ENCODE peak calls at places on chromosomes 11 and 22, in five cellular contexts. One of them, this sample, is unnamed.

GRCh38 chr22:31179345-31179744 is 19.4 kb downstream of the RNF185 start:
- DNase-seq in bronchial epithelial cell: peak; percentile 84
- DNase-seq in activated CD4-positive, alpha-beta T cell treated with anti-CD3 and anti-CD28 coated beads, Interleukin-2, amount 50 U/mL, for 24 hours: no peak
- DNase-seq in AG08396: peak; percentile 32
- DNase-seq in islet precursor cell: no peak
- DNase-seq in this sample: no peak

GRCh38 chr11:2693851-2694261 is 5.9 kb downstream of the KCNQ1OT1 start:
- DNase-seq in islet precursor cell: peak; percentile 49
- DNase-seq in activated CD4-positive, alpha-beta T cell treated with anti-CD3 and anti-CD28 coated beads, Interleukin-2, amount 50 U/mL, for 24 hours: no peak
- DNase-seq in bronchial epithelial cell: no peak
- DNase-seq in AG08396: no peak
- DNase-seq in this sample: no peak

GRCh38 chr11:122045181-122045586 is 70.8 kb downstream of the BLID start:
- DNase-seq in bronchial epithelial cell: peak; percentile 99
- DNase-seq in AG08396: peak; percentile 17
- DNase-seq in activated CD4-positive, alpha-beta T cell treated with anti-CD3 and anti-CD28 coated beads, Interleukin-2, amount 50 U/mL, for 24 hours: no peak
- DNase-seq in islet precursor cell: no peak
- DNase-seq in this sample: no peak

GRCh38 chr11:133835258-133836075 is 9.8 kb downstream of the SPATA19 start:
- DNase-seq in islet precursor cell: peak; percentile 86
- DNase-seq in AG08396: peak; percentile 61
- DNase-seq in bronchial epithelial cell: peak; percentile 67
- DNase-seq in activated CD4-positive, alpha-beta T cell treated with anti-CD3 and anti-CD28 coated beads, Interleukin-2, amount 50 U/mL, for 24 hours: peak; percentile 38
- DNase-seq in this sample: no peak

GRCh38 chr11:73380321-73380720 is 4.1 kb downstream of the RELT start:
- DNase-seq in islet precursor cell: no peak
- DNase-seq in AG08396: no peak
- DNase-seq in activated CD4-positive, alpha-beta T cell treated with anti-CD3 and anti-CD28 coated beads, Interleukin-2, amount 50 U/mL, for 24 hours: no peak
- DNase-seq in bronchial epithelial cell: no peak
- DNase-seq in this sample: no peak

GRCh38 chr11:90218606-90219005 is 4.2 kb downstream of the CHORDC1 start:
- DNase-seq in bronchial epithelial cell: no peak
- DNase-seq in islet precursor cell: peak; percentile 57
- DNase-seq in AG08396: no peak
- DNase-seq in activated CD4-positive, alpha-beta T cell treated with anti-CD3 and anti-CD28 coated beads, Interleukin-2, amount 50 U/mL, for 24 hours: no peak
- DNase-seq in this sample: no peak

GRCh38 chr11:113474362-113475159 is 637 bp downstream of the DRD2 start:
- DNase-seq in AG08396: peak; percentile 83
- DNase-seq in activated CD4-positive, alpha-beta T cell treated with anti-CD3 and anti-CD28 coated beads, Interleukin-2, amount 50 U/mL, for 24 hours: peak; percentile 19
- DNase-seq in bronchial epithelial cell: peak; percentile 64
- DNase-seq in islet precursor cell: peak; percentile 95
- DNase-seq in this sample: peak; percentile 68

GRCh38 chr11:113464416-113464815 is 10.8 kb downstream of the DRD2 start:
- DNase-seq in bronchial epithelial cell: peak; percentile 45
- DNase-seq in activated CD4-positive, alpha-beta T cell treated with anti-CD3 and anti-CD28 coated beads, Interleukin-2, amount 50 U/mL, for 24 hours: no peak
- DNase-seq in AG08396: no peak
- DNase-seq in islet precursor cell: no peak
- DNase-seq in this sample: no peak

GRCh38 chr11:104060004-104060403 is 23.6 kb downstream of the DDI1 start:
- DNase-seq in bronchial epithelial cell: peak; percentile 57
- DNase-seq in activated CD4-positive, alpha-beta T cell treated with anti-CD3 and anti-CD28 coated beads, Interleukin-2, amount 50 U/mL, for 24 hours: no peak
- DNase-seq in islet precursor cell: no peak
- DNase-seq in AG08396: no peak
- DNase-seq in this sample: no peak

GRCh38 chr11:28713850-28714249 is 605.7 kb downstream of the METTL15 start:
- DNase-seq in activated CD4-positive, alpha-beta T cell treated with anti-CD3 and anti-CD28 coated beads, Interleukin-2, amount 50 U/mL, for 24 hours: no peak
- DNase-seq in bronchial epithelial cell: no peak
- DNase-seq in AG08396: no peak
- DNase-seq in islet precursor cell: no peak
- DNase-seq in this sample: no peak

GRCh38 chr22:39284142-39284980 is 35.1 kb downstream of the RPL3 start:
- DNase-seq in activated CD4-positive, alpha-beta T cell treated with anti-CD3 and anti-CD28 coated beads, Interleukin-2, amount 50 U/mL, for 24 hours: no peak
- DNase-seq in bronchial epithelial cell: no peak
- DNase-seq in AG08396: no peak
- DNase-seq in islet precursor cell: peak; percentile 91
- DNase-seq in this sample: no peak

GRCh38 chr22:20537325-20537756 is 29.9 kb downstream of the MED15 start:
- DNase-seq in activated CD4-positive, alpha-beta T cell treated with anti-CD3 and anti-CD28 coated beads, Interleukin-2, amount 50 U/mL, for 24 hours: no peak
- DNase-seq in AG08396: no peak
- DNase-seq in islet precursor cell: no peak
- DNase-seq in bronchial epithelial cell: no peak
- DNase-seq in this sample: no peak

GRCh38 chr11:27203077-27203476 is 159.9 kb downstream of the CCDC34 start:
- DNase-seq in AG08396: no peak
- DNase-seq in islet precursor cell: peak; percentile 66
- DNase-seq in bronchial epithelial cell: no peak
- DNase-seq in activated CD4-positive, alpha-beta T cell treated with anti-CD3 and anti-CD28 coated beads, Interleukin-2, amount 50 U/mL, for 24 hours: no peak
- DNase-seq in this sample: no peak

GRCh38 chr11:35030716-35031213 is 108.2 kb upstream of the CD44 start:
- DNase-seq in bronchial epithelial cell: peak; percentile 98
- DNase-seq in AG08396: peak; percentile 77
- DNase-seq in islet precursor cell: peak; percentile 97
- DNase-seq in activated CD4-positive, alpha-beta T cell treated with anti-CD3 and anti-CD28 coated beads, Interleukin-2, amount 50 U/mL, for 24 hours: no peak
- DNase-seq in this sample: peak; percentile 66

GRCh38 chr11:19344661-19345518 is 104.1 kb upstream of the E2F8 start:
- DNase-seq in activated CD4-positive, alpha-beta T cell treated with anti-CD3 and anti-CD28 coated beads, Interleukin-2, amount 50 U/mL, for 24 hours: no peak
- DNase-seq in AG08396: peak; percentile 72
- DNase-seq in islet precursor cell: peak; percentile 75
- DNase-seq in bronchial epithelial cell: peak; percentile 66
- DNase-seq in this sample: no peak

GRCh38 chr11:66469441-66469840 is 2.7 kb downstream of the PELI3 start:
- DNase-seq in AG08396: no peak
- DNase-seq in islet precursor cell: no peak
- DNase-seq in bronchial epithelial cell: no peak
- DNase-seq in activated CD4-positive, alpha-beta T cell treated with anti-CD3 and anti-CD28 coated beads, Interleukin-2, amount 50 U/mL, for 24 hours: no peak
- DNase-seq in this sample: no peak

GRCh38 chr11:67548555-67549110 is 25.4 kb upstream of the CABP2 start:
- DNase-seq in bronchial epithelial cell: no peak
- DNase-seq in islet precursor cell: no peak
- DNase-seq in AG08396: no peak
- DNase-seq in activated CD4-positive, alpha-beta T cell treated with anti-CD3 and anti-CD28 coated beads, Interleukin-2, amount 50 U/mL, for 24 hours: no peak
- DNase-seq in this sample: no peak

GRCh38 chr11:92978226-92979111 is 9.0 kb downstream of the MTNR1B start:
- DNase-seq in activated CD4-positive, alpha-beta T cell treated with anti-CD3 and anti-CD28 coated beads, Interleukin-2, amount 50 U/mL, for 24 hours: no peak
- DNase-seq in bronchial epithelial cell: peak; percentile 42
- DNase-seq in islet precursor cell: no peak
- DNase-seq in AG08396: no peak
- DNase-seq in this sample: no peak

GRCh38 chr11:13094930-13095687 is 86.0 kb downstream of the RASSF10 start:
- DNase-seq in bronchial epithelial cell: no peak
- DNase-seq in activated CD4-positive, alpha-beta T cell treated with anti-CD3 and anti-CD28 coated beads, Interleukin-2, amount 50 U/mL, for 24 hours: no peak
- DNase-seq in AG08396: no peak
- DNase-seq in islet precursor cell: peak; percentile 29
- DNase-seq in this sample: no peak

GRCh38 chr22:42881982-42882656 is 25.0 kb upstream of the ARFGAP3 start:
- DNase-seq in islet precursor cell: no peak
- DNase-seq in activated CD4-positive, alpha-beta T cell treated with anti-CD3 and anti-CD28 coated beads, Interleukin-2, amount 50 U/mL, for 24 hours: no peak
- DNase-seq in AG08396: no peak
- DNase-seq in bronchial epithelial cell: no peak
- DNase-seq in this sample: no peak

GRCh38 chr11:13667795-13668101 is 720 bp upstream of the FAR1 start:
- DNase-seq in islet precursor cell: no peak
- DNase-seq in bronchial epithelial cell: no peak
- DNase-seq in AG08396: no peak
- DNase-seq in activated CD4-positive, alpha-beta T cell treated with anti-CD3 and anti-CD28 coated beads, Interleukin-2, amount 50 U/mL, for 24 hours: no peak
- DNase-seq in this sample: no peak

GRCh38 chr11:76732643-76733042 is 50.5 kb upstream of the TSKU start:
- DNase-seq in AG08396: no peak
- DNase-seq in activated CD4-positive, alpha-beta T cell treated with anti-CD3 and anti-CD28 coated beads, Interleukin-2, amount 50 U/mL, for 24 hours: no peak
- DNase-seq in islet precursor cell: no peak
- DNase-seq in bronchial epithelial cell: no peak
- DNase-seq in this sample: no peak

GRCh38 chr11:30585892-30586250 is 282 bp downstream of the MPPED2 start:
- DNase-seq in activated CD4-positive, alpha-beta T cell treated with anti-CD3 and anti-CD28 coated beads, Interleukin-2, amount 50 U/mL, for 24 hours: no peak
- DNase-seq in islet precursor cell: no peak
- DNase-seq in AG08396: peak; percentile 27
- DNase-seq in bronchial epithelial cell: no peak
- DNase-seq in this sample: no peak

GRCh38 chr11:123137496-123138270 is 57.4 kb downstream of the CLMP start:
- DNase-seq in AG08396: peak; percentile 73
- DNase-seq in bronchial epithelial cell: no peak
- DNase-seq in activated CD4-positive, alpha-beta T cell treated with anti-CD3 and anti-CD28 coated beads, Interleukin-2, amount 50 U/mL, for 24 hours: no peak
- DNase-seq in islet precursor cell: peak; percentile 90
- DNase-seq in this sample: no peak

GRCh38 chr11:126115820-126116319 is 53.2 kb upstream of the CDON start:
- DNase-seq in AG08396: peak; percentile 81
- DNase-seq in bronchial epithelial cell: peak; percentile 73
- DNase-seq in activated CD4-positive, alpha-beta T cell treated with anti-CD3 and anti-CD28 coated beads, Interleukin-2, amount 50 U/mL, for 24 hours: no peak
- DNase-seq in islet precursor cell: peak; percentile 81
- DNase-seq in this sample: no peak

GRCh38 chr11:103644676-103645075 is 391.8 kb upstream of the DDI1 start:
- DNase-seq in islet precursor cell: no peak
- DNase-seq in bronchial epithelial cell: no peak
- DNase-seq in AG08396: no peak
- DNase-seq in activated CD4-positive, alpha-beta T cell treated with anti-CD3 and anti-CD28 coated beads, Interleukin-2, amount 50 U/mL, for 24 hours: no peak
- DNase-seq in this sample: no peak

GRCh38 chr22:41030891-41031290 is 61.5 kb upstream of the EP300 start:
- DNase-seq in bronchial epithelial cell: no peak
- DNase-seq in islet precursor cell: no peak
- DNase-seq in AG08396: peak; percentile 53
- DNase-seq in activated CD4-positive, alpha-beta T cell treated with anti-CD3 and anti-CD28 coated beads, Interleukin-2, amount 50 U/mL, for 24 hours: no peak
- DNase-seq in this sample: no peak

GRCh38 chr11:100709233-100709999 is 22.3 kb downstream of the ARHGAP42 start:
- DNase-seq in activated CD4-positive, alpha-beta T cell treated with anti-CD3 and anti-CD28 coated beads, Interleukin-2, amount 50 U/mL, for 24 hours: no peak
- DNase-seq in AG08396: no peak
- DNase-seq in bronchial epithelial cell: peak; percentile 37
- DNase-seq in islet precursor cell: no peak
- DNase-seq in this sample: no peak

GRCh38 chr11:61762798-61763197 is 10.4 kb downstream of the MYRF start:
- DNase-seq in bronchial epithelial cell: no peak
- DNase-seq in islet precursor cell: no peak
- DNase-seq in activated CD4-positive, alpha-beta T cell treated with anti-CD3 and anti-CD28 coated beads, Interleukin-2, amount 50 U/mL, for 24 hours: no peak
- DNase-seq in AG08396: no peak
- DNase-seq in this sample: no peak

GRCh38 chr22:17046949-17047348 is 37.9 kb upstream of the IL17RA start:
- DNase-seq in activated CD4-positive, alpha-beta T cell treated with anti-CD3 and anti-CD28 coated beads, Interleukin-2, amount 50 U/mL, for 24 hours: no peak
- DNase-seq in AG08396: no peak
- DNase-seq in bronchial epithelial cell: no peak
- DNase-seq in islet precursor cell: no peak
- DNase-seq in this sample: no peak

GRCh38 chr11:132402056-132402684 is 1031.8 kb downstream of the NTM start:
- DNase-seq in islet precursor cell: peak; percentile 84
- DNase-seq in AG08396: peak; percentile 30
- DNase-seq in bronchial epithelial cell: peak; percentile 1
- DNase-seq in activated CD4-positive, alpha-beta T cell treated with anti-CD3 and anti-CD28 coated beads, Interleukin-2, amount 50 U/mL, for 24 hours: no peak
- DNase-seq in this sample: peak; percentile 49

GRCh38 chr11:27864046-27865025 is 164.1 kb upstream of the BDNF start:
- DNase-seq in AG08396: no peak
- DNase-seq in activated CD4-positive, alpha-beta T cell treated with anti-CD3 and anti-CD28 coated beads, Interleukin-2, amount 50 U/mL, for 24 hours: no peak
- DNase-seq in bronchial epithelial cell: peak; percentile 28
- DNase-seq in islet precursor cell: no peak
- DNase-seq in this sample: no peak

GRCh38 chr11:3003396-3004231 is 11.5 kb upstream of the NAP1L4 start:
- DNase-seq in AG08396: no peak
- DNase-seq in bronchial epithelial cell: peak; percentile 93
- DNase-seq in islet precursor cell: peak; percentile 73
- DNase-seq in activated CD4-positive, alpha-beta T cell treated with anti-CD3 and anti-CD28 coated beads, Interleukin-2, amount 50 U/mL, for 24 hours: no peak
- DNase-seq in this sample: no peak

This sample was measured in stimulated activated effector memory CD8-positive, alpha-beta T cell treated with anti-CD3 and anti-CD28 coated beads, Interleukin-12 subunit alpha, Interleukin-12 subunit beta, amount 100 ng/mL, for 72 hours.